ENCODE peak calls at places on chromosomes 11 and 22, in four cellular contexts. E is IMR-90, O is hepatocyte, N is body of pancreas. C is an unnamed sample.

GRCh38 chr11:33692013-33692504 is 8.6 kb downstream of the C11orf91 start:
- DNase-seq in E (peak; percentile 98), O (peak; percentile 89), N (peak; percentile 66), C (peak; percentile 79)

GRCh38 chr11:86222081-86222480 is 22.5 kb upstream of the EED start:
- DNase-seq in E (no peak), O (no peak), N (no peak), C (no peak)

GRCh38 chr22:27123880-27124279 is 466.5 kb downstream of the MIAT start:
- DNase-seq in E (no peak), O (no peak), N (no peak), C (no peak)

GRCh38 chr11:113871331-113871730 is 4.0 kb downstream of the USP28 start:
- DNase-seq in E (peak; percentile 1), O (no peak), N (no peak), C (no peak)

GRCh38 chr22:19604711-19605268 is 80.6 kb upstream of the CLDN5 start:
- DNase-seq in E (no peak), O (no peak), N (no peak), C (no peak)

GRCh38 chr11:37946155-37946766 is 1348.2 kb upstream of the RAG2 start:
- DNase-seq in E (peak; percentile 27), O (peak; percentile 49), N (peak; percentile 48), C (peak; percentile 49)

GRCh38 chr11:63553759-63554158 is 9.4 kb downstream of the PLAAT2 start:
- DNase-seq in E (no peak), O (no peak), N (no peak), C (peak; percentile 56)

GRCh38 chr11:47216141-47216798 is 1.5 kb downstream of the DDB2 start:
- DNase-seq in E (peak; percentile 87), O (peak; percentile 79), N (peak; percentile 41), C (peak; percentile 85)

GRCh38 chr11:104556606-104557301 is 341.5 kb downstream of the CASP12 start:
- DNase-seq in E (no peak), O (no peak), N (no peak), C (no peak)

GRCh38 chr22:41358927-41359326 is 22.8 kb upstream of the TEF start:
- DNase-seq in E (no peak), O (no peak), N (no peak), C (no peak)

GRCh38 chr22:42866100-42866499 is 9.0 kb upstream of the ARFGAP3 start:
- DNase-seq in E (no peak), O (no peak), N (no peak), C (no peak)

GRCh38 chr11:79249341-79249993 is 191.4 kb downstream of the TENM4 start:
- DNase-seq in E (peak; percentile 75), O (no peak), N (no peak), C (no peak)

GRCh38 chr11:31940396-31941037 is 129.4 kb upstream of the PAX6 start:
- DNase-seq in E (peak; percentile 30), O (no peak), N (no peak), C (no peak)

GRCh38 chr11:129141748-129142475 is 50.2 kb downstream of the ARHGAP32 start:
- DNase-seq in E (no peak), O (no peak), N (no peak), C (peak; percentile 68)

GRCh38 chr22:44821741-44822425 is 69.5 kb downstream of the ARHGAP8 start:
- DNase-seq in E (no peak), O (no peak), N (no peak), C (no peak)

GRCh38 chr11:134510641-134511040 is 98.6 kb upstream of the B3GAT1 start:
- DNase-seq in E (no peak), O (no peak), N (peak; percentile 7), C (no peak)

GRCh38 chr11:4191031-4191571 is 96.5 kb downstream of the RRM1 start:
- DNase-seq in E (no peak), O (no peak), N (no peak), C (no peak)

GRCh38 chr11:112523477-112523876 is 262.8 kb upstream of the PLET1 start:
- DNase-seq in E (no peak), O (no peak), N (peak; percentile 44), C (no peak)

GRCh38 chr22:49554741-49555140 is 272.9 kb downstream of the BRD1 start:
- DNase-seq in E (no peak), O (no peak), N (no peak), C (no peak)

GRCh38 chr11:92789761-92790160 is 179.7 kb upstream of the MTNR1B start:
- DNase-seq in E (no peak), O (peak; percentile 12), N (no peak), C (no peak)

GRCh38 chr22:49084203-49084602 is 743.5 kb downstream of the BRD1 start:
- DNase-seq in E (no peak), O (no peak), N (no peak), C (no peak)

GRCh38 chr11:113991170-113991569 is 16.3 kb downstream of the HTR3A start:
- DNase-seq in E (peak; percentile 8), O (peak; percentile 77), N (peak; percentile 25), C (no peak)

GRCh38 chr22:18133452-18133851 is 16.5 kb upstream of the USP18 start:
- DNase-seq in E (no peak), O (no peak), N (no peak), C (no peak)

GRCh38 chr22:31893460-31893859 is 50.9 kb upstream of the YWHAH start:
- DNase-seq in E (no peak), O (peak; percentile 64), N (no peak), C (no peak)

GRCh38 chr22:37176464-37177061 is 11.5 kb downstream of the C1QTNF6 start:
- DNase-seq in E (peak; percentile 78), O (peak; percentile 71), N (no peak), C (peak; percentile 38)

GRCh38 chr11:83047515-83048225 is 24.0 kb downstream of the RAB30 start:
- DNase-seq in E (peak; percentile 65), O (no peak), N (no peak), C (no peak)

GRCh38 chr11:132095230-132096165 is 725.1 kb downstream of the NTM start:
- DNase-seq in E (no peak), O (no peak), N (no peak), C (no peak)

GRCh38 chr11:65779669-65779918 is 1.2 kb downstream of the AP5B1 start:
- DNase-seq in E (no peak), O (no peak), N (no peak), C (no peak)
- H3K4me1 ChIP-seq in E (peaks cover 3% of the 10 kb centered on the region), O (peaks cover 21% of the 10 kb centered on the region), N (peaks cover 54% of the 10 kb centered on the region), C (peaks cover 4% of the 10 kb centered on the region)

GRCh38 chr22:23538502-23538860 is 41.6 kb downstream of the IGLL1 start:
- DNase-seq in E (no peak), O (no peak), N (no peak), C (no peak)

GRCh38 chr22:23542933-23543332 is 37.2 kb downstream of the IGLL1 start:
- DNase-seq in E (peak; percentile 49), O (no peak), N (no peak), C (no peak)

GRCh38 chr22:23537421-23537820 is 42.7 kb downstream of the IGLL1 start:
- DNase-seq in E (no peak), O (no peak), N (no peak), C (no peak)

GRCh38 chr22:23536821-23537345 is 43.2 kb downstream of the IGLL1 start:
- DNase-seq in E (no peak), O (no peak), N (no peak), C (no peak)

DNA sequence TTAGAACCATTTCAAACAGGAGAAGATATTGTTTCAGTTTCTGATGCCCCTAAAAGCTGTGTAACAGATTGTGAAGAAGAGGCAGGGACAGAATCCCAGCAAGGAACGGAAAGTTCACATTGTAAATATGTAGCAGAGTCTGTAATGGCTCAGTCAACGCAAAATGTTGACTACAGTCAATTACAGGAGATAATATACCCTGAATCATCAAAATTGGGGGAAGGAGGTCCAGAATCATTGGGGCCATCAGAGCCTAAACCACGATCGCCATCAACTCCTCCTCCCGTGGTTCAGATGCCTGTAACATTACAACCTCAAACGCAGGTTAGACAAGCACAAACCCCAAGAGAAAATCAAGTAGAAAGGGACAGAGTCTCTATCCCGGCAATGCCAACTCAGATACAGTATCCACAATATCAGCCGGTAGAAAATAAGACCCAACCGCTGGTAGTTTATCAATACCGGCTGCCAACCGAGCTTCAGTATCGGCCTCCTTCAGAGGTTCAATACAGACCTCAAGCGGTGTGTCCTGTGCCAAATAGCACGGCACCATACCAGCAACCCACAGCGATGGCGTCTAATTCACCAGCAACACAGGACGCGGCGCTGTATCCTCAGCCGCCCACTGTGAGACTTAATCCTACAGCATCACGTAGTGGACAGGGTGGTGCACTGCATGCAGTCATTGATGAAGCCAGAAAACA is 40.8 kb downstream of the IGLL1 start:
- DNase-seq in E (peak; percentile 69), O (peak; percentile 90), N (peak; percentile 81), C (peak; percentile 83)
- H3K4me3 ChIP-seq in E (no peak overlapping the region), O (peak overlapping the region; percentile 16), N (no peak overlapping the region), C (no peak overlapping the region)

GRCh38 chr11:70322653-70323052 is 52.2 kb downstream of the PPFIA1 start:
- DNase-seq in E (no peak), O (no peak), N (no peak), C (no peak)
- H3K27ac ChIP-seq in E (no peak overlapping the region), O (no peak overlapping the region), N (no peak overlapping the region), C (no peak overlapping the region)

GRCh38 chr11:130814440-130815073 is 101.7 kb downstream of the SNX19 start:
- DNase-seq in E (no peak), O (no peak), N (no peak), C (no peak)
- H3K4me1 ChIP-seq in E (no peaks in the 10 kb centered on the region), O (peaks cover 23% of the 10 kb centered on the region), N (peaks cover 24% of the 10 kb centered on the region), C (peaks cover 3% of the 10 kb centered on the region)

C was measured in small intestine.